ENCODE peak calls at places on chromosomes 16 and 17, in ten cellular contexts. W is lower lobe of right lung, A is endothelial cell of umbilical vein, K is lower leg skin, R is AG04449, U is HFF-Myc, B is HepG2, V is left ventricle myocardium inferior, X is PC-3, L is stomach. I is an unnamed sample.

GRCh38 chr16:21162661-21163151 is 4.2 kb downstream of the LDAF1 start:
- DNase-seq in X (no peak), B (no peak), W (no peak), R (no peak), V (peak), A (no peak), L (peak), U (no peak), K (no peak), I (no peak)

GRCh38 chr16:53600076-53600475 is 97.1 kb upstream of the AKTIP start:
- DNase-seq in K (no peak), L (no peak), W (no peak), A (no peak), U (peak), R (no peak), V (no peak), B (no peak), X (no peak), I (no peak)

GRCh38 chr17:63476857-63477470 is at the start of gene ACE:
- DNase-seq in R (no peak), L (peak), K (no peak), B (no peak), W (no peak), X (peak), A (peak), U (no peak), V (peak), I (peak)

GRCh38 chr16:83901101-83901500 is 2.2 kb downstream of the MLYCD start:
- DNase-seq in A (no peak), X (no peak), W (no peak), K (no peak), V (no peak), R (peak), B (no peak), U (no peak), L (no peak), I (no peak)

GRCh38 chr16:48204825-48205151 is 39.3 kb upstream of the LONP2 start:
- DNase-seq in R (no peak), L (no peak), A (no peak), X (no peak), K (no peak), W (no peak), V (no peak), U (no peak), B (no peak), I (no peak)

GRCh38 chr17:1830288-1830687 is 483 bp downstream of the RPA1 start:
- DNase-seq in U (no peak), L (no peak), A (peak), K (no peak), V (no peak), R (no peak), W (no peak), B (peak), X (peak), I (peak)

GRCh38 chr16:350203-350602 is 2.3 kb downstream of the AXIN1 start:
- DNase-seq in K (no peak), U (no peak), B (no peak), V (no peak), X (no peak), A (no peak), R (no peak), W (no peak), L (no peak), I (no peak)

GRCh38 chr16:85882181-85882810 is 16.7 kb upstream of the IRF8 start:
- DNase-seq in K (no peak), B (no peak), U (no peak), L (no peak), R (no peak), V (no peak), W (no peak), A (no peak), X (no peak), I (peak)

GRCh38 chr16:83954577-83955016 is 1.6 kb downstream of the OSGIN1 start:
- DNase-seq in R (no peak), W (peak), V (peak), K (peak), U (no peak), A (no peak), L (peak), X (peak), B (peak), I (no peak)

GRCh38 chr17:64679710-64680216 is 17.7 kb upstream of the SMURF2 start:
- DNase-seq in K (no peak), V (no peak), W (no peak), A (peak), X (peak), B (peak), L (no peak), U (peak), R (peak), I (no peak)

GRCh38 chr16:30927789-30928378 is 4.5 kb downstream of the FBXL19 start:
- DNase-seq in K (peak), W (no peak), R (no peak), B (peak), X (peak), V (no peak), L (no peak), A (peak), U (no peak), I (peak)

GRCh38 chr17:208429-208828 is 27.0 kb upstream of the DOC2B start:
- DNase-seq in K (no peak), R (no peak), L (no peak), X (no peak), W (no peak), V (no peak), U (no peak), A (no peak), B (no peak), I (no peak)

GRCh38 chr16:80006175-80006895 is 405.8 kb upstream of the MAF start:
- DNase-seq in A (no peak), R (no peak), L (no peak), V (peak), B (no peak), W (no peak), X (no peak), U (no peak), K (peak), I (peak)

GRCh38 chr17:2058521-2059124 is 3.7 kb downstream of the HIC1 start:
- DNase-seq in L (peak), X (no peak), K (no peak), B (no peak), A (no peak), V (peak), U (no peak), R (no peak), W (peak), I (peak)

GRCh38 chr17:38454528-38454927 is 26.3 kb downstream of the ARHGAP23 start:
- DNase-seq in A (peak), B (no peak), X (peak), L (peak), K (peak), V (peak), R (no peak), W (peak), U (no peak), I (no peak)

GRCh38 chr17:82301916-82302497 is 15.4 kb downstream of the CD7 start:
- DNase-seq in B (no peak), A (no peak), L (no peak), W (no peak), X (no peak), V (no peak), K (no peak), R (no peak), U (no peak), I (peak)

GRCh38 chr17:2435181-2435741 is 34.4 kb upstream of the MNT start:
- DNase-seq in X (no peak), U (no peak), W (no peak), A (no peak), R (no peak), B (no peak), V (no peak), L (no peak), K (no peak), I (no peak)

GRCh38 chr16:57185446-57185944 is 344 bp downstream of the PSME3IP1 start:
- DNase-seq in R (no peak), L (peak), B (no peak), W (peak), A (no peak), V (peak), X (peak), K (peak), U (no peak), I (no peak)

GRCh38 chr16:82070656-82071369 is 35.8 kb downstream of the HSD17B2 start:
- DNase-seq in W (no peak), R (peak), A (no peak), K (no peak), V (no peak), L (no peak), U (no peak), X (peak), B (no peak), I (no peak)

GRCh38 chr16:7436306-7436705 is 103.7 kb downstream of the RBFOX1 start:
- DNase-seq in X (no peak), B (no peak), W (no peak), V (no peak), A (no peak), R (no peak), K (peak), U (no peak), L (no peak), I (no peak)

GRCh38 chr17:59426031-59426430 is 94.6 kb downstream of the YPEL2 start:
- DNase-seq in R (no peak), X (no peak), L (no peak), U (no peak), B (no peak), K (no peak), A (peak), W (no peak), V (no peak), I (no peak)

GRCh38 chr16:85473909-85474640 is 139.0 kb upstream of the GSE1 start:
- DNase-seq in K (no peak), U (no peak), A (no peak), V (no peak), L (no peak), X (no peak), R (no peak), W (no peak), B (no peak), I (no peak)

GRCh38 chr16:82358161-82358560 is 188.1 kb upstream of the MPHOSPH6 start:
- DNase-seq in L (no peak), U (no peak), V (no peak), K (no peak), B (no peak), R (no peak), X (no peak), A (no peak), W (no peak), I (no peak)

GRCh38 chr17:61731330-61731729 is 132.0 kb downstream of the BRIP1 start:
- DNase-seq in U (no peak), R (peak), B (no peak), K (no peak), L (no peak), X (no peak), W (no peak), V (no peak), A (peak), I (no peak)

GRCh38 chr17:512926-513325 is 160.3 kb upstream of the RPH3AL start:
- DNase-seq in W (no peak), V (no peak), R (no peak), B (no peak), K (no peak), X (no peak), A (peak), L (no peak), U (no peak), I (no peak)

GRCh38 chr16:17469011-17469741 is 1.6 kb downstream of the XYLT1 start:
- DNase-seq in V (no peak), R (peak), K (no peak), B (no peak), W (no peak), U (no peak), X (no peak), A (no peak), L (no peak), I (no peak)

GRCh38 chr16:24418729-24419128 is 120.6 kb upstream of the RBBP6 start:
- DNase-seq in V (no peak), R (no peak), K (no peak), B (no peak), W (no peak), X (no peak), U (no peak), A (no peak), L (no peak), I (peak)

GRCh38 chr17:7704601-7705268 is at the start of gene EFNB3:
- DNase-seq in B (no peak), X (peak), A (no peak), W (peak), R (no peak), K (no peak), U (no peak), V (no peak), L (no peak), I (no peak)

GRCh38 chr17:2406903-2407790 is 6.3 kb upstream of the MNT start:
- DNase-seq in X (peak), K (peak), A (peak), B (no peak), V (peak), R (no peak), U (no peak), W (peak), L (peak), I (no peak)

GRCh38 chr17:13426991-13427390 is 174.7 kb downstream of the HS3ST3A1 start:
- DNase-seq in K (no peak), X (no peak), W (no peak), A (no peak), U (no peak), V (no peak), R (no peak), B (no peak), L (no peak), I (no peak)

GRCh38 chr17:40062347-40063033 is at the start of gene THRA:
- DNase-seq in U (no peak), X (peak), A (no peak), L (peak), K (no peak), R (no peak), B (no peak), V (peak), W (peak), I (peak)

DNA sequence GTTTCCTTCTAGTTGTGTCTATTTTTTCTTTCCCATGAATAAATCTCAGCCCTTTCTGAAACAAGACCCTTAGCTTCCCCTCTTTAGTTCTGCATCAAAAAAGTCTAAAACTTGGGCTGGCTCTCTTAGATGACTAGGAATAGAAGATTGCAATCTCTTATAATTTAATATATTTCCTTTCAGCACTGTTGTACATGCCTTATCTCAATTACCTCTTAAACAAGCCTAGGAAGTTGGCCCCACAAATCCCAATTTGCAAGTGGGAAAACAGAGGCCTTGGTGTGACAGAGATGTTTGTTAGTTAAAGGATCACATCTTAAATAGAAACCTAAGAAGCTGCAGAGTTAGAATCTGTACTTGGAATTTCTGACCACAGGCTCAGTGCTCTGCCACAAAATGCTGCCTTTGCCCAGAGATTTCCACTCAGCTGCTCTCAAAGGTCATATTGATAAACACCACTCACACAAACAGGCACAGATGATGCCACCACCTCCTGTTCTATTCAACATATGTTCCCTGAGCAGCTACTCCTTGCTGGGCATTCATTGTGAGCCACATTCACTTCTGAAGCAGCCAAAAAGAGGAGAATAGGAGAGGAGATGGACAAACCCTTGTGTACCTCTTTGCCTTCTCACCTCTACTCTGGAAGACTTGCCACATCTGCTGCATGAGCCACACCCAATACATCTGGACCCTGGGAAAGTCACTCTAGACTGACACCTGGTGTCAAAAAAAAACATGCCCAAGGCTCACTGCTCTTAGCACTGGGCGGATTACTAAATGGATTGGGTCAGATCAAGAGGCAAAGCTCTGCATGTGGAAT is 5.5 kb downstream of the CCDC182 start:
- DNase-seq in R (no peak), A (no peak), X (peak), W (no peak), U (peak), K (no peak), L (no peak), B (peak), V (no peak), I (peak)
- TF ChIP-seq CTCF in R (no peak), A (peak), X (peak), W (no peak), U (peak), K (no peak), L (peak), B (peak), V (peak), I (peak)

DNA sequence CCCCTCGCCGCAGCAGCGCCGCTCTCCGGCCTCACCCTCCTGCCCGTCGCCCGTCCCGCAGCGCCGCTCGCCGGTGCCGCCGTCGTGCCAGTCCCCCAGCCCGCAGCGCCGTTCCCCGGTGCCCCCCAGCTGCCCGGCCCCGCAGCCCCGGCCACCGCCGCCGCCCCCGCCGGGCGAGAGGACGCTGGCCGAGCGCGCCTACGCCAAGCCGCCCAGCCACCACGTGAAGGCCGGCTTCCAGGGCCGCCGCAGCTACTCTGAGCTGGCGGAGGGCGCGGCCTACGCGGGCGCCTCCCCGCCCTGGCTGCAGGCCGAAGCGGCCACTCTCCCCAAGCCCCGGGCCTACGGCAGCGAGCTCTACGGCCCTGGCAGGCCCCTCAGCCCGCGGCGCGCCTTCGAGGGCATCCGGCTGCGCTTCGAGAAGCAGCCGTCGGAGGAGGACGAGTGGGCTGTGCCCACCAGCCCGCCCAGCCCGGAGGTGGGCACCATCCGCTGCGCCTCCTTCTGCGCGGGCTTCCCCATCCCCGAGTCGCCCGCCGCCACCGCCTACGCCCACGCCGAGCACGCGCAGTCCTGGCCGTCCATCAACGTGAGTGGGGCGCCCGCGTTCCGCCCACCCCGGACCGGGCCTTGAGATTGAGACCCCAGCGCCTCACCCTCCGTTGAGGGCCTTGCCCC is 15.0 kb downstream of the TBKBP1 start:
- DNase-seq in U (no peak), B (no peak), K (no peak), V (peak), W (peak), A (no peak), X (peak), L (peak), R (no peak), I (no peak)
- H3K4me3 ChIP-seq in U (no peak), B (no peak), K (no peak), V (peak), W (peak), A (no peak), X (no peak), L (peak), R (no peak), I (no peak)

GRCh38 chr16:49890876-49891275 is 35.0 kb upstream of the ZNF423 start:
- DNase-seq in A (peak), K (no peak), B (no peak), W (no peak), L (no peak), V (no peak), R (no peak), X (no peak), U (no peak), I (peak)
- TF ChIP-seq CTCF in A (no peak), K (no peak), B (peak), W (no peak), L (peak), V (peak), R (peak), X (no peak), U (peak), I (peak)

GRCh38 chr16:67167588-67167987 is 2.8 kb upstream of the NOL3 start:
- DNase-seq in A (no peak), V (no peak), U (no peak), L (no peak), B (no peak), W (no peak), X (no peak), R (no peak), K (no peak), I (no peak)

GRCh38 chr16:67169011-67169451 is 1.3 kb upstream of the NOL3 start:
- DNase-seq in B (no peak), V (no peak), U (no peak), X (no peak), R (no peak), K (no peak), L (no peak), A (no peak), W (no peak), I (no peak)

GRCh38 chr16:67170168-67170947 is at the start of gene NOL3:
- DNase-seq in U (no peak), A (peak), R (no peak), V (peak), L (peak), W (peak), K (peak), B (peak), X (peak), I (peak)

GRCh38 chr16:67170948-67171649 is 761 bp downstream of the NOL3 start:
- DNase-seq in V (no peak), K (no peak), L (no peak), B (peak), A (no peak), W (no peak), U (no peak), R (no peak), X (no peak), I (no peak)

DNA sequence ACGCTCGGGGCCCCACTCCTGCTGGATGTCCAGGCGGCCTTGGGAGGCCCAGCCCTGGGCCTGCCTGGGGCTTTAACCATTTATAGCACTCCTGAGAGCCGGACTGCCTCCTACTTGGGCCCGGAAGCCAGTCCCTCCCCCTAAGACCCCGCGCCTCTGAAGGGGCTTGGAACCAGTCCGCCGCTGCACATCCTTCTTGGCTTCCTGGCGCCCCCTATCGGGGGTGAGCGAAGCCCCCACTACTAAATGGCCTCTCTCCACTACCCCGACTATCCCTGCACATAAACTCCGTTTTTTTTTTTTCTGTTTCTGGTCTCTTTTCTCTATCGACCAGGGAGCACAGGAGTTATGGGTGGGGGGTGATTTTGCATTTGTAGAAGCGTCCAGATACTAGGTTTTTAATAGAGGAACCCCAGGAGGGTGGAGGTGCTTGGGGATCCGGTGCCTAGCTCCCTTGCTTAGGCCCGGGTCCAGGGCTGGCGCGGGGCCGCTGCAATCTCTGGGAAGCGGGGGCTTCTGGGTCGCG is 633 bp upstream of the NOL3 start:
- DNase-seq in A (peak), B (peak), K (no peak), X (no peak), R (no peak), W (no peak), L (no peak), U (no peak), V (no peak), I (peak)
- H3K4me3 ChIP-seq in A (peak), B (peak), K (peak), X (peak), R (peak), W (peak), L (peak), U (peak), V (peak), I (peak)

GRCh38 chr17:29568331-29569244 is at the start of gene TP53I13:
- DNase-seq in U (no peak), B (peak), X (peak), W (peak), L (peak), V (peak), K (peak), A (peak), R (no peak), I (peak)
- TF ChIP-seq CTCF in U (no peak), B (no peak), X (no peak), W (no peak), L (no peak), V (no peak), K (no peak), A (no peak), R (no peak), I (no peak)